ENCODE peak calls at places on chromosomes 5 and 9, in five cellular contexts. U is A172; C is Caco-2; P is HCEC 1CT; J is activated CD4-positive, alpha-beta T cell treated with anti-CD3 and anti-CD28 coated beads for 24 hours. O is an unnamed sample.

GRCh38 chr9:115650768-115651167 is 502.8 kb upstream of the PAPPA start:
- DNase-seq in C (no peak), P (peak), J (no peak), U (peak), O (no peak)

GRCh38 chr5:168291281-168291960 is at the start of gene WWC1:
- DNase-seq in C (peak), U (peak), P (no peak), J (peak), O (peak)

GRCh38 chr5:168209987-168210386 is 81.5 kb upstream of the WWC1 start:
- DNase-seq in C (no peak), P (no peak), U (no peak), J (no peak), O (no peak)

GRCh38 chr9:88390371-88390990 is 2.2 kb downstream of the SPIN1 start:
- DNase-seq in J (no peak), P (peak), U (no peak), C (no peak), O (no peak)

GRCh38 chr5:11046160-11046559 is 285.1 kb upstream of the DAP start:
- DNase-seq in J (no peak), C (no peak), U (no peak), P (peak), O (no peak)

GRCh38 chr5:141506381-141507155 is 17.7 kb downstream of the PCDHGC5 start:
- DNase-seq in J (no peak), U (no peak), P (no peak), C (no peak), O (no peak)

GRCh38 chr9:25573281-25573680 is 105.0 kb downstream of the TUSC1 start:
- DNase-seq in C (no peak), U (peak), P (no peak), J (no peak), O (no peak)

GRCh38 chr9:37550781-37551180 is 25.4 kb downstream of the FBXO10 start:
- DNase-seq in P (peak), U (peak), J (no peak), C (no peak), O (no peak)

O was measured in stimulated activated naive CD8-positive, alpha-beta T cell treated with anti-CD3 and anti-CD28 coated beads, Interleukin-15, Interleukin-2, amounts not matched to agents 100 U/mL and 50 U/mL, for 24 hours.